ENCODE peak calls at places on chromosomes 16 and 17, in five cellular contexts. E, M, L, A and P are unnamed samples.

GRCh38 chr16:82855471-82855870 is 228.7 kb downstream of the CDH13 start:
- DNase-seq in L (no peak), E (no peak), A (no peak), M (no peak), P (no peak)

GRCh38 chr17:39018267-39019134 is 51.3 kb upstream of the FBXO47 start:
- DNase-seq in M (no peak), A (no peak), E (no peak), L (no peak), P (no peak)

GRCh38 chr16:86567701-86568571 is 1.3 kb downstream of the FOXC2 start:
- DNase-seq in M (no peak), L (no peak), A (no peak), E (no peak), P (no peak)

GRCh38 chr16:17561056-17561455 is 90.3 kb upstream of the XYLT1 start:
- DNase-seq in L (no peak), M (no peak), A (no peak), E (no peak), P (no peak)

GRCh38 chr16:10949424-10949970 is 5.1 kb downstream of the CLEC16A start:
- DNase-seq in E (no peak), M (no peak), A (no peak), L (peak; percentile 12), P (no peak)

GRCh38 chr16:4309833-4310266 is 6.0 kb upstream of the GLIS2 start:
- DNase-seq in L (peak; percentile 29), M (no peak), E (peak; percentile 82), A (no peak), P (no peak)

GRCh38 chr17:56699186-56699895 is 105.8 kb downstream of the NOG start:
- DNase-seq in A (peak; percentile 68), L (no peak), E (peak; percentile 61), M (no peak), P (no peak)

GRCh38 chr16:88810166-88810867 is 1.4 kb downstream of the APRT start:
- DNase-seq in M (no peak), E (no peak), A (no peak), L (no peak), P (no peak)

GRCh38 chr17:41633498-41634197 is 9.3 kb upstream of the KRT17 start:
- DNase-seq in A (no peak), L (no peak), M (no peak), E (no peak), P (no peak)

GRCh38 chr17:43211480-43212402 is at the start of gene TMEM106A:
- DNase-seq in L (peak; percentile 64), E (peak; percentile 81), A (peak; percentile 52), M (peak; percentile 88), P (peak; percentile 68)

GRCh38 chr17:51372345-51373004 is 112.1 kb downstream of the UTP18 start:
- DNase-seq in M (no peak), E (peak; percentile 42), L (no peak), A (no peak), P (no peak)

GRCh38 chr16:88732961-88733294 is 26.6 kb downstream of the CTU2 start:
- DNase-seq in L (no peak), M (no peak), A (no peak), E (no peak), P (no peak)

GRCh38 chr17:6346986-6347385 is 87.9 kb downstream of the AIPL1 start:
- DNase-seq in L (no peak), M (no peak), A (no peak), E (no peak), P (no peak)

GRCh38 chr17:77492446-77493237 is 351.9 kb downstream of the SEC14L1 start:
- DNase-seq in E (no peak), A (no peak), M (peak; percentile 28), L (no peak), P (no peak)

GRCh38 chr16:14111713-14112538 is 40.8 kb downstream of the MRTFB start:
- DNase-seq in L (no peak), E (peak; percentile 70), M (peak; percentile 70), A (no peak), P (peak; percentile 31)

GRCh38 chr17:40112718-40113109 is 9.1 kb upstream of the MSL1 start:
- DNase-seq in A (no peak), L (no peak), E (no peak), M (no peak), P (peak; percentile 45)

GRCh38 chr17:39618252-39618913 is 8.4 kb upstream of the PPP1R1B start:
- DNase-seq in M (no peak), E (no peak), A (no peak), L (no peak), P (no peak)

GRCh38 chr16:58620396-58620795 is 9.2 kb downstream of the CNOT1 start:
- DNase-seq in L (no peak), M (no peak), A (no peak), E (no peak), P (no peak)

GRCh38 chr16:75433732-75434413 is 570 bp upstream of the CFDP1 start:
- DNase-seq in A (no peak), E (peak; percentile 90), M (no peak), L (peak; percentile 72), P (peak; percentile 36)

GRCh38 chr16:25097304-25097988 is 14.1 kb upstream of the LCMT1 start:
- DNase-seq in L (no peak), M (no peak), A (no peak), E (no peak), P (no peak)

GRCh38 chr17:2689411-2690164 is 22.0 kb downstream of the CLUH start:
- DNase-seq in A (no peak), M (peak; percentile 48), E (no peak), L (no peak), P (no peak)

GRCh38 chr16:61295311-61295710 is 740.9 kb downstream of the CDH8 start:
- DNase-seq in E (no peak), A (no peak), M (no peak), L (no peak), P (no peak)

GRCh38 chr17:66939461-66940114 is 24.9 kb upstream of the CACNG4 start:
- DNase-seq in L (no peak), E (no peak), A (no peak), M (no peak), P (no peak)
- H3K27ac ChIP-seq in L (no peak overlapping the region), E (no peak overlapping the region), A (no peak overlapping the region), M (no peak overlapping the region), P (no peak overlapping the region)

DNA sequence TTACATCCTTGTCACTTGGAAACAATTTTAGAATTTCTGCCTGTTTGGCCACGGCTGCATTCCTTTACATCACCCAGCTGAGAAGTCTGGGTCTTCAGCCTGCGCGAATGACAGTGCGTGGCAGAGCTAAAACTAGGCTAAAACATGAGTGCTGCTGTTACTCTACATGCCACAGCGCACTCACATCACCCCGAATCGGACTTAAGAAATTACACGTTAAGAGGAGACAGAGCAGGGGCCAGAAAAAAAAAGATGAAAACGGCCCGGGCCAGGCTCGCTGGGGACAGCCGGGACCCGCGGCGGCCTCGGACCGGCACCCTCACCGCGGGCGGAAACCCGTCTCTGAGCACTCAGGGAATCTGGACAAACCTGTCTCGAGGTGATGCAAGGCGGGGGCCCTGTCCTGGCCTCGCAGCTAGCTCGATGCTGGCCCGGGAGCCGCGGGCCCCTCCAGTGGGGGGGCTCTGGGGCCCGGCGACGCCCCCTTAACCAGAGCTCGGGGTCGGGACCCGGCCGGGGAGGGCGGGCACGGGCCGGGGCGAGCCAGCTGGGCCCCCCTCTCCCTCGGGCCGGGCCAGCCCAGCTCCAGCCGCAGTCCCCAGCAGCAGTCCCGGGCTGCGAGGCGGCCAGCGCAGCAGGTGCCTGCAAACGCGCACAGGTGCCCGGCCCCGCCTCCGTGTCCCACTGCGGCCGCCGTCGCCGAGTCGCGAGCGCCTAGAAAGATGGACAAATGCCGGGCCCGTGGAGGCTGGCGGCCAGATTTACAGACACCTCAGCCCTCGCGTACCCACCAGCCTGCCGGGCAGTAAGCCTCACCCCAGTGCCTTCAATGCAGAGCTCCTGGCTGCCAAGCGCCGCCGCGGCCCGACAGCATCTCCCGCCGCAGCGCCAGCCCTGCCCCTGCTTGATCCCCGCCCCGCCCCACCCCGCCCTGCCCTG is at the start of gene AKTIP:
- DNase-seq in L (peak; percentile 23), E (peak; percentile 33), A (peak; percentile 24), M (no peak), P (no peak)
- H3K27ac ChIP-seq in L (peak within 1 kb of the TSS; percentile 86), E (peak within 1 kb of the TSS; percentile 63), A (peak within 1 kb of the TSS; percentile 85), M (peak within 1 kb of the TSS; percentile 87), P (peak within 1 kb of the TSS; percentile 93)

GRCh38 chr16:23579371-23579770 is 16.7 kb downstream of the NDUFAB1 start:
- DNase-seq in A (no peak), M (no peak), L (no peak), E (no peak), P (no peak)

GRCh38 chr16:23580391-23580790 is 15.7 kb downstream of the NDUFAB1 start:
- DNase-seq in L (no peak), E (no peak), M (no peak), A (no peak), P (no peak)

GRCh38 chr16:23584186-23585076 is 11.7 kb downstream of the NDUFAB1 start:
- DNase-seq in L (no peak), E (no peak), A (no peak), M (no peak), P (no peak)

GRCh38 chr16:23578096-23578830 is 17.9 kb downstream of the NDUFAB1 start:
- DNase-seq in L (no peak), A (no peak), E (no peak), M (no peak), P (no peak)

GRCh38 chr16:23581746-23582145 is 14.4 kb downstream of the NDUFAB1 start:
- DNase-seq in M (no peak), A (no peak), L (no peak), E (no peak), P (no peak)
- H3K27ac ChIP-seq in M (no peak overlapping the region), A (no peak overlapping the region), L (no peak overlapping the region), E (no peak overlapping the region), P (no peak overlapping the region)

GRCh38 chr17:9185688-9186289 is 164.5 kb downstream of the NTN1 start:
- DNase-seq in L (no peak), E (no peak), A (no peak), M (no peak), P (no peak)

GRCh38 chr17:9187828-9188227 is 166.5 kb downstream of the NTN1 start:
- DNase-seq in A (no peak), L (no peak), E (no peak), M (no peak), P (no peak)

GRCh38 chr17:9181640-9182039 is 160.3 kb downstream of the NTN1 start:
- DNase-seq in M (no peak), E (no peak), L (no peak), A (no peak), P (no peak)

GRCh38 chr17:9183297-9183696 is 162.0 kb downstream of the NTN1 start:
- DNase-seq in E (no peak), A (no peak), L (no peak), M (no peak), P (no peak)

GRCh38 chr17:9185142-9185541 is 163.8 kb downstream of the NTN1 start:
- DNase-seq in E (no peak), L (no peak), M (no peak), A (no peak), P (no peak)
- H3K27ac ChIP-seq in E (no peak overlapping the region), L (no peak overlapping the region), M (no peak overlapping the region), A (no peak overlapping the region), P (no peak overlapping the region)

GRCh38 chr17:860805-861204 is 78.7 kb downstream of the MRM3 start:
- DNase-seq in A (no peak), E (no peak), L (no peak), M (no peak), P (no peak)

GRCh38 chr17:859461-860195 is 77.5 kb downstream of the MRM3 start:
- DNase-seq in L (no peak), A (no peak), E (no peak), M (peak; percentile 67), P (no peak)

GRCh38 chr17:861364-861763 is 79.2 kb downstream of the MRM3 start:
- DNase-seq in M (no peak), E (no peak), L (no peak), A (no peak), P (no peak)

GRCh38 chr17:855594-855993 is 73.4 kb downstream of the MRM3 start:
- DNase-seq in L (no peak), M (no peak), E (no peak), A (no peak), P (no peak)

GRCh38 chr17:858941-859452 is 76.8 kb downstream of the MRM3 start:
- DNase-seq in M (no peak), A (no peak), E (no peak), L (no peak), P (no peak)
- H3K27ac ChIP-seq in M (no peak overlapping the region), A (peak overlapping the region; percentile 30), E (no peak overlapping the region), L (no peak overlapping the region), P (peak overlapping the region; percentile 64)